ENCODE peak calls at places on chromosomes 7 and 10, in five cellular contexts. C is neuronal stem cell, T is H9, H is mesendoderm, S is IMR-90. F is an unnamed sample. For H3K27me3, the result is how much of the 10 kb centered on the place peaks cover.

GRCh38 chr10:104328916-104329710 is 9.2 kb downstream of the ITPRIP start:
- DNase-seq in H (peak), C (peak), S (peak), T (peak), F (peak)

GRCh38 chr10:116742367-116743265 is at the start of gene HSPA12A:
- DNase-seq in T (peak), C (peak), H (peak), S (peak), F (peak)

GRCh38 chr10:5623081-5623748 is 43.2 kb downstream of the ASB13 start:
- DNase-seq in S (peak), H (peak), C (peak), T (peak), F (peak)

GRCh38 chr7:32573110-32573687 is 77.9 kb downstream of the AVL9 start:
- DNase-seq in C (no peak), H (no peak), T (no peak), S (no peak), F (no peak)

GRCh38 chr7:144452064-144452463 is 48.6 kb upstream of the NOBOX start:
- DNase-seq in C (no peak), T (no peak), S (no peak), H (no peak), F (no peak)

GRCh38 chr10:94286898-94287297 is 75.8 kb downstream of the NOC3L start:
- DNase-seq in T (no peak), C (no peak), H (no peak), S (peak), F (peak)

GRCh38 chr10:126650164-126650563 is 20.3 kb downstream of the C10orf90 start:
- DNase-seq in C (no peak), T (no peak), S (no peak), H (no peak), F (no peak)

GRCh38 chr10:132810807-132811700 is 25.1 kb upstream of the NKX6-2 start:
- DNase-seq in T (no peak), H (no peak), C (no peak), S (no peak), F (no peak)

GRCh38 chr7:115224923-115225322 is 303.0 kb downstream of the MDFIC start:
- DNase-seq in H (no peak), S (no peak), C (no peak), T (no peak), F (no peak)
- H3K27me3 ChIP-seq in H (under half), S (under half), C (under half), T (half or more), F (under half)

GRCh38 chr7:150360682-150361058 is 8.0 kb upstream of the REPIN1 start:
- DNase-seq in S (no peak), T (no peak), H (no peak), C (no peak), F (no peak)

GRCh38 chr7:150357771-150358427 is 10.7 kb upstream of the REPIN1 start:
- DNase-seq in C (no peak), H (peak), S (no peak), T (no peak), F (peak)

GRCh38 chr7:150358433-150358832 is 10.2 kb upstream of the REPIN1 start:
- DNase-seq in T (no peak), C (no peak), S (no peak), H (no peak), F (no peak)

GRCh38 chr7:150359918-150360681 is 8.5 kb upstream of the REPIN1 start:
- DNase-seq in H (no peak), C (no peak), S (no peak), T (no peak), F (no peak)

DNA sequence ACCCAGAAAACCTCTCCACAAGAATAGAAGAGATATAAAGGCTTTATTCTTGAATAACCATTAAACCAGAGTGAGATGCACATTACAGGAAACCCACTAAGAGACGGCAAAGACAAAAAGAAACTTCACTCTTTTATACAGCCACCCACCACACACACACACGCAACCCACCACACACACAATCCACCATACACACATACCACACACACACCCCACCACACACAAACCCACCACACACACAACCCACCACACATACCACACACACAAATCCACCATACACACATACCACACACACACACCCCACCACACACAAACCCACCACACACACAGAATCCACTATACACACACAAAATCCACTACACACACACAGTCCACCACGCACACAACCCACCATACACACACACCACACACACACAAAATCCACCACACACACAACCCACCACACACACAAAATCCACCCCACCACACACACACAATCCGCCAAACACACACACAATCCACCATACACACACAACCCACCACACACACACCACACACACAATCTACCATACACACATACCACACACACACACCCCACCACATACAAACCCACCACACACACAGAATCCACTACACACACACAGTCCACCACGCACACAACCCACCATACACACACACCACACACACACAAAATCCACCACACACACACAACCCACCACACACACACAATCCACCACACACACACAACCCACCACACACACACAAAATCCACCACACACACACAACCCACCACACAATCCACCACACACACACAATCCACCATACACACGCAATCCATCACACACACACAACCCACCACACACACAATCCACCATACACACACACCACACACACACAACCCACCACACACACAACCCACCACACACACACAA is 9.4 kb upstream of the REPIN1 start:
- DNase-seq in S (no peak), H (no peak), C (no peak), T (no peak), F (no peak)
- H3K4ac ChIP-seq in S (no peak), H (no peak), C (no peak), T (no peak), F (no peak)

GRCh38 chr7:137462847-137463246 is 119.3 kb upstream of the PTN start:
- DNase-seq in C (no peak), T (no peak), S (no peak), H (no peak), F (no peak)
- H3K4me2 ChIP-seq in C (no peak), T (no peak), S (no peak), H (no peak), F (no peak)

DNA sequence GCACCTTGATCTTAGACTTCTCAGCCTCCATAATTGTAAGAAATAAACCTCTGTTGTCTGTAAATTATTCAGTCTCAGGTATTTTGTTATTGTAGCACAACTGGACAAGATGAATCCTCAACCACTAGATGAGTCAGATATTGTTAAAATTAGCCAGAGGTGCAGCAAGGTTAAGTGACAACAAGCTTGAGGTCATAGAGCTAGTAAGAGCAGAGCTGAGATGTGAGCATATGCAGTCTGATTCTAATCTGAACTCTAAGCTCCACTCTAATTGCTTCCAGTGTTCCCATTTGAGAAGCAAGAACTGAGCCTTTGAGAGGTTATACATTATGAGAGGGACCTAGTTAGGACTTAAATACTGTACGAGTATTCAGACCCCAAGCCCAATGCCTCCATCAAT is 93.1 kb downstream of the FZD1 start:
- DNase-seq in T (no peak), C (no peak), S (no peak), H (no peak), F (no peak)
- H3K27me3 ChIP-seq in T (half or more), C (under half), S (under half), H (under half), F (under half)

GRCh38 chr10:71656220-71656619 is 63.4 kb downstream of the C10orf105 start:
- DNase-seq in H (no peak), S (no peak), C (no peak), T (no peak), F (no peak)
- H3K4ac ChIP-seq in H (no peak), S (no peak), C (no peak), T (no peak), F (no peak)

GRCh38 chr7:100503350-100503735 is 19.6 kb downstream of the NYAP1 start:
- DNase-seq in C (no peak), H (peak), S (peak), T (no peak), F (peak)
- H3K4me2 ChIP-seq in C (no peak), H (no peak), S (no peak), T (no peak), F (no peak)

GRCh38 chr7:26656735-26657134 is 207.7 kb downstream of the SKAP2 start:
- DNase-seq in T (no peak), S (no peak), H (no peak), C (no peak), F (no peak)
- H3K27me3 ChIP-seq in T (under half), S (under half), H (under half), C (under half), F (under half)